ENCODE peak calls at places on chromosomes 7 and 10, in five cellular contexts. O, V, Q, R and D are unnamed samples.

GRCh38 chr7:113087278-113087998 is 811 bp upstream of the GPR85 start:
- DNase-seq in O (peak), V (no peak), Q (no peak), R (no peak), D (peak)

GRCh38 chr10:113176652-113177155 is 226.7 kb downstream of the TCF7L2 start:
- DNase-seq in O (no peak), V (no peak), Q (no peak), R (no peak), D (no peak)

GRCh38 chr10:100128951-100129350 is 47.3 kb upstream of the CPN1 start:
- DNase-seq in O (no peak), V (no peak), Q (no peak), R (no peak), D (no peak)

GRCh38 chr7:146736446-146737190 is 620.0 kb downstream of the CNTNAP2 start:
- DNase-seq in O (no peak), V (no peak), Q (no peak), R (peak), D (no peak)

GRCh38 chr10:130740788-130741785 is 570.4 kb downstream of the TCERG1L start:
- DNase-seq in O (no peak), V (no peak), Q (no peak), R (no peak), D (no peak)

GRCh38 chr7:116670409-116671036 is 1.5 kb upstream of the MET start:
- DNase-seq in O (peak), V (no peak), Q (no peak), R (no peak), D (peak)

GRCh38 chr10:44963772-44964633 is 4.4 kb downstream of the RASSF4 start:
- DNase-seq in O (no peak), V (peak), Q (peak), R (no peak), D (peak)

GRCh38 chr10:124696446-124697392 is 47.5 kb downstream of the FAM53B start:
- DNase-seq in O (no peak), V (no peak), Q (no peak), R (no peak), D (no peak)

GRCh38 chr10:4120454-4120853 is 335.4 kb upstream of the KLF6 start:
- DNase-seq in O (no peak), V (no peak), Q (no peak), R (no peak), D (peak)

GRCh38 chr7:138483516-138483915 is 23.5 kb downstream of the TRIM24 start:
- DNase-seq in O (no peak), V (no peak), Q (no peak), R (no peak), D (no peak)

GRCh38 chr7:131787101-131787500 is 230.7 kb upstream of the PODXL start:
- DNase-seq in O (no peak), V (no peak), Q (no peak), R (no peak), D (no peak)

GRCh38 chr10:59287587-59287986 is 74.8 kb downstream of the FAM13C start:
- DNase-seq in O (no peak), V (no peak), Q (no peak), R (no peak), D (no peak)

GRCh38 chr10:71492871-71493270 is 96.2 kb downstream of the CDH23 start:
- DNase-seq in O (no peak), V (no peak), Q (no peak), R (no peak), D (no peak)

GRCh38 chr10:3852147-3852904 is 67.3 kb upstream of the KLF6 start:
- DNase-seq in O (peak), V (no peak), Q (no peak), R (peak), D (peak)

GRCh38 chr10:27660268-27660667 is 85.4 kb downstream of the MKX start:
- DNase-seq in O (no peak), V (no peak), Q (no peak), R (no peak), D (no peak)

GRCh38 chr7:18786796-18787195 is 291.2 kb downstream of the HDAC9 start:
- DNase-seq in O (no peak), V (no peak), Q (no peak), R (no peak), D (no peak)

GRCh38 chr7:26189697-26190096 is 10.8 kb downstream of the HNRNPA2B1 start:
- DNase-seq in O (no peak), V (no peak), Q (no peak), R (no peak), D (no peak)

GRCh38 chr10:34348917-34349509 is 466.1 kb downstream of the PARD3 start:
- DNase-seq in O (no peak), V (no peak), Q (no peak), R (no peak), D (no peak)

GRCh38 chr10:75633568-75633967 is 202.1 kb downstream of the LRMDA start:
- DNase-seq in O (no peak), V (no peak), Q (no peak), R (no peak), D (no peak)

GRCh38 chr10:1064172-1064571 is 8.0 kb downstream of the WDR37 start:
- DNase-seq in O (no peak), V (no peak), Q (no peak), R (no peak), D (no peak)

GRCh38 chr10:1059902-1060301 is 3.7 kb downstream of the WDR37 start:
- DNase-seq in O (no peak), V (no peak), Q (no peak), R (no peak), D (no peak)

GRCh38 chr10:1068362-1069361 is 12.5 kb downstream of the WDR37 start:
- DNase-seq in O (no peak), V (no peak), Q (no peak), R (no peak), D (no peak)

GRCh38 chr10:1061930-1062769 is 6.0 kb downstream of the WDR37 start:
- DNase-seq in O (peak), V (no peak), Q (no peak), R (no peak), D (no peak)

GRCh38 chr10:1063232-1063862 is 7.2 kb downstream of the WDR37 start:
- DNase-seq in O (no peak), V (no peak), Q (no peak), R (no peak), D (no peak)
- H3K9ac ChIP-seq in O (no peak), V (no peak), Q (no peak), R (no peak), D (no peak)

DNA sequence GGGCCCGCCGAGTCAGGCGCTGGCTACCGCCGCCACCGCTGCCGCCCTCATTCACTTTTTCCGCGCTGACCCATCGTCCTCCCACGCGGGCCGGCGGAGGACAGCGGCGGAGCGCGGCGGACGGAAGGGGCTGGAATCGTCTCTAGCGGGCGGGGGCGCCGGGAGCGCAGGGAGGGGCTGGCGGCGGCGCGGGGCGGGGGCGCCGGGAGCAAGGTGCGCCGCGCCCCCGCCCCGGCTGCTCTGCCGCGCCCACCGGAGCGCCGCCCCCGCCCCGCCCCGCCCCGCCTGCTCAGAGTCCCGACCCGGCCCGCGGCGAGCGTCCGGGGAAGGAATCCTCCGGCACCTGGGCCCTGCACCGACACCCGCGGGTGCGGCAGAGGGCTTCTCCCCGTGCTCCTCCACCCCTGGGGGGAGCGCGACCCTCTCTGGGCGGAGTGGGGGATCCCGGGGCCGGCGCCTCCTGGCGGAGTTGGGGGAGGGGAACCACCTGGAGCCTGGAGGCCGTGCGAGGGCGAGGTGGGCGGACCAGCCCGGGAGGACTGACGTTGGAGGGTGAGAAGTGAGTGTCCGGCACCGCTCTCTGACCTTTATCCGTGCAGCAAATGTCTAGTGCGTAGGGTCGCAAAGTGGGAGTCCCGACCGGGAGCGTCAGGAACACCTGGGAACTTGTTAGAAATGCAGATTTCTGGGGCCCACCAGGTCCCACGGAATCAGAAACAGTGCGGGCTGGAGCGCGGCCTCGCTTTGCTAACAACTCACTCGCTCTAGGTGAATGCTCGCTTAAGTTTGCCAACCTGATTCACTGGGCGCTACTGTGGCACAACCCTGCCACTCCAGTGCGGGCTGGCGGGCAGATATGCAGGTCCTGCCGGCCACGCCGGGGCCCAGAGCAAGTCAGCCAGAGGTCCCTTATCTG is at the start of gene COBL:
- DNase-seq in O (no peak), V (peak), Q (peak), R (no peak), D (no peak)
- H3K14ac ChIP-seq in O (no peak), V (peak), Q (peak), R (peak), D (no peak)

GRCh38 chr10:95217476-95217875 is 23.4 kb downstream of the ACSM6 start:
- DNase-seq in O (peak), V (no peak), Q (no peak), R (no peak), D (no peak)

GRCh38 chr10:95220539-95220938 is 26.5 kb downstream of the ACSM6 start:
- DNase-seq in O (no peak), V (no peak), Q (no peak), R (no peak), D (no peak)

GRCh38 chr10:95225136-95225535 is 31.1 kb downstream of the ACSM6 start:
- DNase-seq in O (no peak), V (no peak), Q (no peak), R (no peak), D (no peak)

DNA sequence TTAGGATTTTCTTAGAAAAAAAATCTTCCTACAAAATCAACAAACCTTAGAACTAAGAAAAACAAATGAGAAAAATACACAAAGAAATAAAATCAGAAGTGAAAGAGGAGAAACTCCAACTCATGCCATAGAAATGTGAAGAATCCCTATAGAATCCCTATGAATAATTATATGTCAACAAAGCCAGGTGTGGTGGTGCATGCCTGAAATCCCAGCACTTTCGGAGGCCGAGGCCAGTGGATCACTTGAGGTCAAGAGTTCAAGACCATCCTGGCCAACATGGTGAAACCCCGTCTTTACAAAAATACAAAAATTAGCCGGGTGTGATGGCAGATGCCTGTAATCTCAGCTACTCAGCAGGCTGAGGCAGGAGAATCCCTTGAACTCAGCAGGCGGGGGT is 27.1 kb downstream of the ACSM6 start:
- DNase-seq in O (peak), V (no peak), Q (peak), R (no peak), D (no peak)
- H3K9ac ChIP-seq in O (no peak), V (no peak), Q (no peak), R (no peak), D (no peak)

GRCh38 chr7:130305677-130306076 is 12.7 kb downstream of the CPA4 start:
- DNase-seq in O (no peak), V (no peak), Q (no peak), R (no peak), D (no peak)
- H3K14ac ChIP-seq in O (no peak), V (no peak), Q (no peak), R (no peak), D (no peak)

GRCh38 chr7:100583132-100584045 is 2.5 kb downstream of the LRCH4 start:
- DNase-seq in O (peak), V (no peak), Q (peak), R (no peak), D (peak)
- H3K9ac ChIP-seq in O (peak), V (peak), Q (no peak), R (no peak), D (peak)

DNA sequence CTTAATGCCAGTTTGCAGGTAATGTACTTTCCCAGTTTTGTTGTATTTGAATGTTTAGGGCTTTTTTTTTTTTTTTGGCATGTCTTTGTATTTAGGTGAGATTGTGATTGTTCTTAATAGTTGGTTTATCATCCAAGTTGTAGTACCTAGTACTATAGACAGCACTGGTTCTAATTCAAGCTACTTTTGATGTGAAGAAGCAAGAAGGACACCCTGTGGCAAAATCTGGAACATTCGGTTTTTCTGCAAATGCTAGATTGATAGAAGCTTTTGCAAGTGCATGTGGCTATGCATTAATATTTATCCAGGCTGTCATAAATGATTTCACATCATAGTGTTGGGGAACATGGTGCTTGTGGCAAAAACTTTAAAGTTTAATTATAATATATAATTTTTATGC is 248.9 kb downstream of the FOXP2 start:
- DNase-seq in O (peak), V (peak), Q (no peak), R (no peak), D (peak)
- H3K14ac ChIP-seq in O (no peak), V (no peak), Q (no peak), R (no peak), D (no peak)

GRCh38 chr10:126253613-126254002 is 134.7 kb downstream of the ADAM12 start:
- DNase-seq in O (no peak), V (no peak), Q (no peak), R (no peak), D (no peak)

GRCh38 chr10:126250527-126251310 is 137.6 kb downstream of the ADAM12 start:
- DNase-seq in O (peak), V (no peak), Q (no peak), R (no peak), D (peak)

GRCh38 chr10:126251778-126252407 is 136.4 kb downstream of the ADAM12 start:
- DNase-seq in O (no peak), V (no peak), Q (no peak), R (no peak), D (no peak)

GRCh38 chr10:126255313-126255712 is 133.0 kb downstream of the ADAM12 start:
- DNase-seq in O (no peak), V (no peak), Q (no peak), R (no peak), D (no peak)

DNA sequence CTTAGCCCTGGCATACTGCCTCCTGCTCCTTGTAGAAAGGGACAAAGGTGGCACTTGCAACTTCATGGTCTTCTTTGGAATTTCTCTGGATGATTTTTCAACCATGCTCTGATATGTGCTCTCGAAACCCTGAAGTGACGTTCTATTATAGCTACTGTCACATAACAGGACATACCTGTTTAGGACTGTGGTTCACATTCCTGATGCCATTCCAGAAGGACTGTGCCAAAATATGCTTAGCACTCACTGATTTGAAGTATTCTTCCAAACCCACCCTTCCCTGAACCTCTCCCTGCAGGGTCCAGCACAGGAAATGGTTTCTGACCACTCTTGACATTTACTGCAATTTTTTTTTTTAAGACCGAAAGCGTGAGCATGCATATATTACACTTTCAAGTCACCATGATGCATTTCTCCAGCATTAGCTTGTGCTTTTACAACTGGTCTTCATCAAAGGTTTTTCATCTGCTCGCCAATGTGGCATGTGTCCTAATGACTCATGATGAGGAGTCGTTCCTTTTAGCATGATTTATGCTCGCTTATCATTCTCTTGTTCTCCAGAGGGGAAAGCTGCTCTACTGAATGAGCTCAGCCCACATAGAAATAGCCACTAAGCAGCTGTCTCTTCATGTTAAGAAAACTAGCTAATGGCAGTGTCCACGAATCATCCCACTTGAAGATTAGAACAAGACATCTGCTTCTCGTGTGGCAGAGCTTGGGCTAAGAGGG is 135.2 kb downstream of the ADAM12 start:
- DNase-seq in O (peak), V (no peak), Q (no peak), R (no peak), D (peak)
- H3K9ac ChIP-seq in O (no peak), V (no peak), Q (no peak), R (no peak), D (peak)